ENCODE peak calls at places on chromosomes 16 and 17, in nine cellular contexts. K is sigmoid colon, Z is transverse colon, O is A549, G is H1, F is esophagus muscularis mucosa, H is stomach, M is ovary, L is GM12878. U is an unnamed sample. For H3K4me1, the result is how much of the 10 kb centered on the place peaks cover.

GRCh38 chr17:16304832-16305231 is 48.4 kb downstream of the CENPV start:
- DNase-seq in K (no peak), Z (no peak), O (peak), G (no peak), F (no peak), H (no peak), M (peak), L (no peak), U (no peak)

GRCh38 chr16:84739349-84740124 is 39.7 kb downstream of the USP10 start:
- DNase-seq in K (peak), Z (no peak), O (no peak), G (no peak), F (no peak), H (no peak), M (no peak), L (no peak), U (no peak)

GRCh38 chr16:86834451-86835035 is 256.2 kb downstream of the FOXL1 start:
- DNase-seq in K (peak), Z (no peak), O (peak), G (peak), F (no peak), H (no peak), M (no peak), L (no peak), U (no peak)

GRCh38 chr16:68116256-68116853 is 31.2 kb downstream of the NFATC3 start:
- DNase-seq in K (no peak), Z (no peak), O (peak), G (no peak), F (no peak), H (no peak), M (no peak), L (no peak), U (no peak)

GRCh38 chr17:38925263-38925995 is at the start of gene LASP1NB:
- DNase-seq in K (no peak), Z (no peak), O (no peak), G (peak), F (peak), H (peak), M (peak), L (no peak), U (no peak)

GRCh38 chr17:83054518-83055125 is 24.8 kb upstream of the METRNL start:
- DNase-seq in K (peak), Z (no peak), O (no peak), G (peak), F (no peak), H (peak), M (peak), L (no peak), U (peak)

GRCh38 chr17:12744298-12744697 is 45.0 kb upstream of the ARHGAP44 start:
- DNase-seq in K (no peak), Z (no peak), O (no peak), G (no peak), F (no peak), H (no peak), M (no peak), L (no peak), U (no peak)

GRCh38 chr16:57871457-57871856 is 69.2 kb upstream of the KIFC3 start:
- DNase-seq in K (no peak), Z (no peak), O (peak), G (no peak), F (no peak), H (no peak), M (no peak), L (no peak), U (no peak)

GRCh38 chr17:56723471-56723870 is 110.2 kb downstream of the C17orf67 start:
- DNase-seq in K (no peak), Z (no peak), O (no peak), G (no peak), F (no peak), H (no peak), M (no peak), L (no peak), U (no peak)
- H3K4me1 ChIP-seq in K (under half), Z (under half), O (under half), G (under half), F (under half), H (under half), M (under half), L (under half), U (under half)

GRCh38 chr16:53999841-54000240 is 286.7 kb downstream of the IRX3 start:
- DNase-seq in K (no peak), Z (no peak), O (no peak), G (no peak), F (no peak), H (no peak), M (no peak), L (no peak), U (no peak)
- H3K27ac ChIP-seq in K (no peak), Z (no peak), O (no peak), G (no peak), F (no peak), H (no peak), M (no peak), L (no peak), U (no peak)

GRCh38 chr16:4960579-4960978 is 2.4 kb downstream of the SEC14L5 start:
- DNase-seq in K (no peak), Z (no peak), O (no peak), G (no peak), F (no peak), H (no peak), M (no peak), L (no peak), U (no peak)

GRCh38 chr16:4957720-4958509 is at the start of gene SEC14L5:
- DNase-seq in K (peak), Z (peak), O (peak), G (peak), F (peak), H (peak), M (peak), L (peak), U (peak)

GRCh38 chr16:4958510-4959111 is 481 bp downstream of the SEC14L5 start:
- DNase-seq in K (no peak), Z (no peak), O (no peak), G (no peak), F (no peak), H (no peak), M (no peak), L (no peak), U (no peak)

GRCh38 chr16:4966736-4967453 is 8.8 kb downstream of the SEC14L5 start:
- DNase-seq in K (no peak), Z (no peak), O (no peak), G (no peak), F (no peak), H (no peak), M (no peak), L (no peak), U (no peak)

DNA sequence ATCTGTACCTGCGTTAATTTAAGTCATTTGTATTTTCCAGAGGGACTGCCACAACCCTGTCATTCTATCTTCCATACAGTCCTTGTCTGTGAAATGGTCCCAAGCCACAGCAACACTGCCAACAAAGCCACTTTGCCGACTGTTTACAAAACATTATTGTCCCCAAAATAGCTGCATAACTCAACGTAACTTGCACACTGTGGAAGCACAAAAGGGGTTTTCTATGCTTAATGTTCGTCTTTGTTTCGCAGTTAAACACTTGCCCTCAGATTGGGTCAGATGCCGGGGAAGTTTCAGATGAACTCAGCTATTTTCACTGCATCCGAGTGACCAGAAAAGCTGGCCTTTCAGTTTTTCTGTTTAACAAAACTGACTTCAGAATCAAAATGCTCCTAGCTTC is 4.6 kb downstream of the SEC14L5 start:
- DNase-seq in K (no peak), Z (no peak), O (no peak), G (no peak), F (no peak), H (no peak), M (no peak), L (no peak), U (no peak)
- TF ChIP-seq EP300 in K (no peak), Z (no peak), O (no peak), G (no peak), F (no peak), H (no peak), M (no peak), L (no peak), U (peak)

GRCh38 chr17:18937981-18938691 is 13.8 kb upstream of the SLC5A10 start:
- DNase-seq in K (no peak), Z (no peak), O (no peak), G (no peak), F (no peak), H (no peak), M (no peak), L (no peak), U (no peak)
- H3K4me1 ChIP-seq in K (under half), Z (under half), O (under half), G (under half), F (under half), H (under half), M (under half), L (under half), U (under half)

U was measured in tibial nerve.